ENCODE peak calls at places on chromosome 3, in four cellular contexts. One of them, this sample, is unnamed.
A peak's percentile ranks its signal among the peaks of the same experiment; 100 is the strongest.

GRCh38 chr3:50985893-50986292 is 311.2 kb downstream of the DOCK3 start:
- DNase-seq in BJ: no peak
- DNase-seq in tibial nerve: no peak
- DNase-seq in cardiac muscle cell: no peak
- DNase-seq in this sample: no peak

GRCh38 chr3:46369675-46370132 is 1.0 kb upstream of the CCR5 start:
- DNase-seq in BJ: no peak
- DNase-seq in tibial nerve: no peak
- DNase-seq in cardiac muscle cell: no peak
- DNase-seq in this sample: no peak

GRCh38 chr3:107421170-107421792 is 44.0 kb downstream of the CCDC54 start:
- DNase-seq in tibial nerve: no peak
- DNase-seq in BJ: no peak
- DNase-seq in cardiac muscle cell: peak; percentile 72
- DNase-seq in this sample: peak; percentile 84

GRCh38 chr3:114539525-114539924 is 245.7 kb downstream of the TIGIT start:
- DNase-seq in BJ: no peak
- DNase-seq in cardiac muscle cell: no peak
- DNase-seq in tibial nerve: no peak
- DNase-seq in this sample: no peak

GRCh38 chr3:13710251-13710650 is 161.3 kb downstream of the FBLN2 start:
- DNase-seq in tibial nerve: no peak
- DNase-seq in BJ: no peak
- DNase-seq in cardiac muscle cell: no peak
- DNase-seq in this sample: no peak

GRCh38 chr3:184315871-184316661 is 1.7 kb downstream of the EIF4G1 start:
- DNase-seq in BJ: no peak
- DNase-seq in cardiac muscle cell: no peak
- DNase-seq in tibial nerve: no peak
- DNase-seq in this sample: peak; percentile 34

GRCh38 chr3:149936812-149937230 is 33.9 kb downstream of the PFN2 start:
- DNase-seq in tibial nerve: no peak
- DNase-seq in cardiac muscle cell: peak; percentile 58
- DNase-seq in BJ: no peak
- DNase-seq in this sample: peak; percentile 74

GRCh38 chr3:153911111-153911510 is 210.1 kb upstream of the ARHGEF26 start:
- DNase-seq in cardiac muscle cell: no peak
- DNase-seq in tibial nerve: no peak
- DNase-seq in BJ: no peak
- DNase-seq in this sample: no peak

GRCh38 chr3:9817437-9817836 is 7.4 kb downstream of the TTLL3 start:
- DNase-seq in cardiac muscle cell: no peak
- DNase-seq in tibial nerve: no peak
- DNase-seq in BJ: no peak
- DNase-seq in this sample: no peak

GRCh38 chr3:63824309-63824708 is 5.2 kb downstream of the C3orf49 start:
- DNase-seq in tibial nerve: no peak
- DNase-seq in BJ: no peak
- DNase-seq in cardiac muscle cell: no peak
- DNase-seq in this sample: peak; percentile 20

GRCh38 chr3:177724020-177724638 is 526.8 kb upstream of the TBL1XR1 start:
- DNase-seq in cardiac muscle cell: peak; percentile 24
- DNase-seq in tibial nerve: peak; percentile 35
- DNase-seq in BJ: no peak
- DNase-seq in this sample: peak; percentile 64

GRCh38 chr3:124928333-124929202 is 6.0 kb downstream of the MUC13 start:
- DNase-seq in cardiac muscle cell: peak; percentile 67
- DNase-seq in tibial nerve: peak; percentile 50
- DNase-seq in BJ: no peak
- DNase-seq in this sample: peak; percentile 86

GRCh38 chr3:162224736-162225135 is 728.1 kb downstream of the OTOL1 start:
- DNase-seq in tibial nerve: no peak
- DNase-seq in cardiac muscle cell: no peak
- DNase-seq in BJ: no peak
- DNase-seq in this sample: peak; percentile 29

GRCh38 chr3:9414822-9415221 is 17.4 kb downstream of the SETD5 start:
- DNase-seq in tibial nerve: no peak
- DNase-seq in cardiac muscle cell: no peak
- DNase-seq in BJ: no peak
- DNase-seq in this sample: no peak

GRCh38 chr3:150215616-150216015 is 192.5 kb upstream of the TSC22D2 start:
- DNase-seq in BJ: no peak
- DNase-seq in cardiac muscle cell: no peak
- DNase-seq in tibial nerve: no peak
- DNase-seq in this sample: no peak

GRCh38 chr3:190575441-190576190 is 61.7 kb downstream of the IL1RAP start:
- DNase-seq in cardiac muscle cell: no peak
- DNase-seq in BJ: no peak
- DNase-seq in tibial nerve: no peak
- DNase-seq in this sample: no peak

GRCh38 chr3:12962292-12962691 is 110.9 kb downstream of the IQSEC1 start:
- DNase-seq in cardiac muscle cell: no peak
- DNase-seq in BJ: no peak
- DNase-seq in tibial nerve: no peak
- DNase-seq in this sample: no peak

GRCh38 chr3:192916455-192917257 is 1.0 kb downstream of the MB21D2 start:
- DNase-seq in BJ: no peak
- DNase-seq in cardiac muscle cell: peak; percentile 78
- DNase-seq in tibial nerve: peak; percentile 38
- DNase-seq in this sample: peak; percentile 70

GRCh38 chr3:21718161-21718765 is 32.7 kb downstream of the ZNF385D start:
- DNase-seq in cardiac muscle cell: no peak
- DNase-seq in tibial nerve: no peak
- DNase-seq in BJ: peak; percentile 87
- DNase-seq in this sample: peak; percentile 95

GRCh38 chr3:119559441-119559963 is at the start of gene CD80:
- DNase-seq in tibial nerve: peak; percentile 22
- DNase-seq in cardiac muscle cell: peak; percentile 51
- DNase-seq in BJ: no peak
- DNase-seq in this sample: peak; percentile 65

GRCh38 chr3:49333091-49333490 is 6.8 kb downstream of the USP4 start:
- DNase-seq in BJ: no peak
- DNase-seq in cardiac muscle cell: no peak
- DNase-seq in tibial nerve: no peak
- DNase-seq in this sample: peak; percentile 35

GRCh38 chr3:24526640-24527237 is 32.1 kb upstream of the THRB start:
- DNase-seq in tibial nerve: no peak
- DNase-seq in BJ: no peak
- DNase-seq in cardiac muscle cell: peak; percentile 30
- DNase-seq in this sample: no peak

GRCh38 chr3:58167431-58168351 is 43.1 kb downstream of the DNASE1L3 start:
- DNase-seq in BJ: no peak
- DNase-seq in tibial nerve: peak; percentile 52
- DNase-seq in cardiac muscle cell: peak; percentile 72
- DNase-seq in this sample: peak; percentile 79

GRCh38 chr3:114417265-114417664 is 123.4 kb downstream of the TIGIT start:
- DNase-seq in BJ: no peak
- DNase-seq in cardiac muscle cell: no peak
- DNase-seq in tibial nerve: no peak
- DNase-seq in this sample: no peak

GRCh38 chr3:21526461-21526860 is 224.5 kb downstream of the ZNF385D start:
- DNase-seq in tibial nerve: no peak
- DNase-seq in cardiac muscle cell: no peak
- DNase-seq in BJ: no peak
- DNase-seq in this sample: no peak

GRCh38 chr3:25992606-25993005 is 202.7 kb downstream of the OXSM start:
- DNase-seq in cardiac muscle cell: no peak
- DNase-seq in BJ: no peak
- DNase-seq in tibial nerve: no peak
- DNase-seq in this sample: no peak

DNA sequence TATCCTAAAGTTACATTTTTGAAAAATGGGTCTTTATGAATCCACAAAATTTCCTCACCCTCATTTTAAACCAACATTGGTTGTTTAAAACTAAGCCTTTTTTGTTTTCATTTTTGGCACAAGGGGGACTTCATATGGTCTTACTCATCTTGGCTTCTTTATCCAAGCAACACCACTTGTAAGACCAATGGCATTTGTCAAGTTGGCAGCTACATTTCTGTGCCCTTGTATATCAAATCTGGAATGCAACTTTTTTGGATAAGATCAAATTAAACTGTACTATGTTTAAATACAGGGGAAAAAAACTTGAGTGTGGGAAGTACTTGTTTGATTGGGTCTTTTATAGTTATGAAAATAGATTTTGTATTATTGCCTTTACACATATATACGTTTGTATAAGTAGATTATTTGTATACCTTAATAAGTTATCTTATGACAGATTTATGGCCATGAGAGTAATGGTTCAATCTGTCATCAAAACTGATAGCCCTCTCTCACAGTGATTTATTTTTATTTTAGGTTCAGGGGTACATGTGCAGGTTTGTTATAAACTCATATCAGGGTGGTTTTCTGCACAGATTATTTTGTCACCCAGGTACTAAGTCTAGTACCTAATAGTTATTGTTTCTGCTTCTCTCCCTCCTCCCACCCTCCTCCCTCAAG is 43.4 kb downstream of the GPR160 start:
- DNase-seq in BJ: no peak
- DNase-seq in tibial nerve: no peak
- DNase-seq in cardiac muscle cell: no peak
- DNase-seq in this sample: peak; percentile 31
- TF ChIP-seq CTCF in BJ: no peak
- TF ChIP-seq CTCF in tibial nerve: no peak
- TF ChIP-seq CTCF in cardiac muscle cell: no peak
- TF ChIP-seq CTCF in this sample: no peak

GRCh38 chr3:189570916-189571315 is 60.3 kb upstream of the TP63 start:
- DNase-seq in tibial nerve: no peak
- DNase-seq in cardiac muscle cell: no peak
- DNase-seq in BJ: no peak
- DNase-seq in this sample: no peak
- H3K4me3 ChIP-seq in tibial nerve: no peak overlapping the region
- H3K4me3 ChIP-seq in cardiac muscle cell: no peak overlapping the region
- H3K4me3 ChIP-seq in BJ: no peak overlapping the region
- H3K4me3 ChIP-seq in this sample: no peak overlapping the region

DNA sequence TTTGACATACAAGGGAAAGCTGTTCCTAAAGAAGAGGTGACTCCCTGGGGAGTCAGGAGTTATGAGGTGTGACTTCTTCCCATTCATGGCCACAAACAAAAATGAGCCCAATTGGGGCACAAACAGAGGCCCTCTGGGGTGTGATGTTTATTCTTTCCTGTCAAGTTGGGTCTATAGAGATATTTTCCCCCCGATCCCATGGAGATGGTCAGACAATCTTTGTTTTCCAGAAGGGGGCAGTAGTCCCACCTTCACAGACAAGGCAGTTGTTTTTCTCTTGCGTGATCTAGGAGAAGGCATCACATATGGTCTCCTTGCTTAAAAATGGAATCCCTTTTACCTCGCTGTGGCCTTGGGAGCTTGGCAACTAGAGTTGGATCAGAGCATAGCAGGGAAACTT is 110.3 kb downstream of the MFSD1 start:
- DNase-seq in cardiac muscle cell: no peak
- DNase-seq in tibial nerve: no peak
- DNase-seq in BJ: no peak
- DNase-seq in this sample: no peak
- TF ChIP-seq CTCF in cardiac muscle cell: no peak
- TF ChIP-seq CTCF in tibial nerve: no peak
- TF ChIP-seq CTCF in BJ: peak; percentile 7
- TF ChIP-seq CTCF in this sample: no peak

GRCh38 chr3:71388535-71389120 is 194.9 kb downstream of the FOXP1 start:
- DNase-seq in tibial nerve: no peak
- DNase-seq in BJ: no peak
- DNase-seq in cardiac muscle cell: no peak
- DNase-seq in this sample: no peak
- H3K4me3 ChIP-seq in tibial nerve: no peak overlapping the region
- H3K4me3 ChIP-seq in BJ: no peak overlapping the region
- H3K4me3 ChIP-seq in cardiac muscle cell: no peak overlapping the region
- H3K4me3 ChIP-seq in this sample: no peak overlapping the region

DNA sequence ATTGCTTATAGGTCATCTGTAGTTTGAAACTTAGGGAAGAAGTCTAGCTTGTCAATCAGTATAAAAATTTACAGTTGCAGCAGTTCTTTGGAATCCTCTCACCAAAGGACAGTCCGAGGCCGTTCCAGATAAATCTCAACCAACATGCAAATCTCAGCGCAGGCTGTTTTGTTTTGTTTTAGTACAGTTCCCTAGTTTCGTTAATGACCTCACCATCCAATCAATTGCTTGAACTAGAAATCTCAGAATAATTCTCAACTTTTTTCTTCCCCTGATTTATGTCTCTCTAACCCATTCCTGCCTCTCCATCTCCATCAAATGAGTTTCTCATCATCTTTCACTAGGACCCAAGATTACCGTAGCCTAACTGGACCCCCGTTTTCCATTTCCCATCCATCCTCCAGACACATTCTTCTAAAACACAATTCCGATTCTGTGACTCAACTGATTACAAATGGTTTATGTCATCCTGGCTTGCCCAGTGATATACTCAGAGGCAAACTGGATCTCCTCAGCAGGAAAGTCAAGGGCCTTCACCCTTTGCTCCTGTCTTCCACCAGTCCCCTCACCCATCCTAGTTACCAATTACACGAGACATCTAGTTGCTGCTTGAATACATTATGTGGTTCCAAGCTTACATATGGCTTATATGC is 1.3 kb downstream of the SMCO1 start:
- DNase-seq in tibial nerve: no peak
- DNase-seq in cardiac muscle cell: no peak
- DNase-seq in BJ: no peak
- DNase-seq in this sample: peak; percentile 54
- TF ChIP-seq CTCF in tibial nerve: no peak
- TF ChIP-seq CTCF in cardiac muscle cell: no peak
- TF ChIP-seq CTCF in BJ: no peak
- TF ChIP-seq CTCF in this sample: no peak

GRCh38 chr3:66989860-66990696 is 8.0 kb upstream of the KBTBD8 start:
- DNase-seq in tibial nerve: no peak
- DNase-seq in BJ: no peak
- DNase-seq in cardiac muscle cell: no peak
- DNase-seq in this sample: no peak
- H3K4me3 ChIP-seq in tibial nerve: no peak overlapping the region
- H3K4me3 ChIP-seq in BJ: no peak overlapping the region
- H3K4me3 ChIP-seq in cardiac muscle cell: no peak overlapping the region
- H3K4me3 ChIP-seq in this sample: no peak overlapping the region

DNA sequence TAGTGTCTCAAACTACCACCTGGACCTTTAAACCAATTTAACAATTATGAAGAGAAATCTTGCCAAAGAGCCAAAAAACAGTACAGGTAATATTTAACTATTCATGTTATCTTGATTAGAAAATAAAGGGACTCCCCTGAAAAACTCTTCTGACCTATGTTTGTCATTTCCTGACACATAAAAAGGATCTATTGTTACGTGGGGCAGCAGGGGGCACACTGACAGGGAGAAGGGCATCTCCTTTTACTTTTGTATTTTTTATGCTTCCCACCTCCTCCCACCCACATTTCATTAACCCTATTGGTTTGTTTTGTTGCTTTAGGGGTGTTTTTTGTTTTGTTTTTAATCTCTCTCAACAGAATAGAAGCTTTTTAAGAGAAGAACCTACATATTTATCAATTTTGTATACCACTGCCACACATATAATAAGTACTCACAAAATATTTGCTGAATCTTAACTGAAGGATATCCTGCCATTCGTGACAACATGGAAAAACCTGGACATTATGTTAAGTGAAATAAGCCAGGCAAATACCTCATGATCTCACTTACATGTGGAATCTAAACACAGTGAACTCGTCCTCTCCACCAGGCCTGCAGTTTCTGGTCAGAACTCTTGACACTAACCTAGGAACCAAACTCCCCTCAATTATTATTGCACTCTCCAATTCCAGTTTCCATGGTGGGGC is 17.7 kb downstream of the STAG1 start:
- DNase-seq in cardiac muscle cell: no peak
- DNase-seq in BJ: no peak
- DNase-seq in tibial nerve: no peak
- DNase-seq in this sample: peak; percentile 11
- TF ChIP-seq CTCF in cardiac muscle cell: peak; percentile 5
- TF ChIP-seq CTCF in BJ: no peak
- TF ChIP-seq CTCF in tibial nerve: no peak
- TF ChIP-seq CTCF in this sample: peak; percentile 17